ENCODE peak calls at places on chromosomes 6 and 20, in five cellular contexts. P, B, A, K and I are unnamed samples.
A peak's percentile ranks its signal among the peaks of the same experiment; 100 is the strongest.

GRCh38 chr6:101853226-101853625 is 459.7 kb downstream of the GRIK2 start:
- DNase-seq in P (no peak), K (no peak), B (no peak), A (no peak), I (no peak)

GRCh38 chr6:21102624-21103023 is 490.9 kb upstream of the SOX4 start:
- DNase-seq in B (no peak), K (no peak), A (no peak), P (no peak), I (no peak)

GRCh38 chr6:140921366-140922226 is 1211.1 kb upstream of the GJE1 start:
- DNase-seq in P (no peak), K (peak; percentile 87), A (peak; percentile 45), B (peak; percentile 65), I (no peak)

GRCh38 chr6:166911248-166911677 is 45.1 kb downstream of the RNASET2 start:
- DNase-seq in P (no peak), A (peak; percentile 16), K (peak; percentile 20), B (no peak), I (peak; percentile 28)

GRCh38 chr20:46568570-46569129 is 18.2 kb upstream of the OCSTAMP start:
- DNase-seq in B (no peak), P (peak; percentile 92), K (peak; percentile 93), A (no peak), I (no peak)

GRCh38 chr6:89058627-89059026 is 21.9 kb upstream of the PNRC1 start:
- DNase-seq in A (no peak), K (peak; percentile 18), P (no peak), B (no peak), I (no peak)

GRCh38 chr20:63071541-63072181 is 64.9 kb upstream of the BHLHE23 start:
- DNase-seq in K (peak; percentile 29), P (peak; percentile 4), A (no peak), B (no peak), I (no peak)

GRCh38 chr6:121780325-121781313 is 345.2 kb downstream of the GJA1 start:
- DNase-seq in P (peak; percentile 71), B (peak; percentile 8), K (peak; percentile 96), A (no peak), I (peak; percentile 97)

GRCh38 chr6:145214570-145214969 is 520.8 kb downstream of the EPM2A start:
- DNase-seq in P (no peak), A (peak; percentile 27), B (peak; percentile 36), K (peak; percentile 52), I (no peak)

GRCh38 chr6:151239603-151240035 is at the start of gene AKAP12:
- DNase-seq in P (peak; percentile 27), B (no peak), A (no peak), K (peak; percentile 71), I (peak; percentile 92)

GRCh38 chr20:13037727-13038126 is 29.0 kb downstream of the SPTLC3 start:
- DNase-seq in B (no peak), P (no peak), K (no peak), A (no peak), I (no peak)

GRCh38 chr6:130982941-130983456 is 80.0 kb downstream of the EPB41L2 start:
- DNase-seq in A (no peak), K (no peak), B (no peak), P (no peak), I (no peak)

GRCh38 chr6:41519748-41520699 is 26.2 kb upstream of the FOXP4 start:
- DNase-seq in B (no peak), P (no peak), K (no peak), A (no peak), I (no peak)

GRCh38 chr6:12584631-12585405 is 131.7 kb upstream of the PHACTR1 start:
- DNase-seq in K (peak; percentile 54), A (no peak), B (no peak), P (no peak), I (no peak)
- H3K27ac ChIP-seq in K (no peak overlapping the region), A (no peak overlapping the region), B (no peak overlapping the region), P (peak overlapping the region; percentile 82), I (no peak overlapping the region)

DNA sequence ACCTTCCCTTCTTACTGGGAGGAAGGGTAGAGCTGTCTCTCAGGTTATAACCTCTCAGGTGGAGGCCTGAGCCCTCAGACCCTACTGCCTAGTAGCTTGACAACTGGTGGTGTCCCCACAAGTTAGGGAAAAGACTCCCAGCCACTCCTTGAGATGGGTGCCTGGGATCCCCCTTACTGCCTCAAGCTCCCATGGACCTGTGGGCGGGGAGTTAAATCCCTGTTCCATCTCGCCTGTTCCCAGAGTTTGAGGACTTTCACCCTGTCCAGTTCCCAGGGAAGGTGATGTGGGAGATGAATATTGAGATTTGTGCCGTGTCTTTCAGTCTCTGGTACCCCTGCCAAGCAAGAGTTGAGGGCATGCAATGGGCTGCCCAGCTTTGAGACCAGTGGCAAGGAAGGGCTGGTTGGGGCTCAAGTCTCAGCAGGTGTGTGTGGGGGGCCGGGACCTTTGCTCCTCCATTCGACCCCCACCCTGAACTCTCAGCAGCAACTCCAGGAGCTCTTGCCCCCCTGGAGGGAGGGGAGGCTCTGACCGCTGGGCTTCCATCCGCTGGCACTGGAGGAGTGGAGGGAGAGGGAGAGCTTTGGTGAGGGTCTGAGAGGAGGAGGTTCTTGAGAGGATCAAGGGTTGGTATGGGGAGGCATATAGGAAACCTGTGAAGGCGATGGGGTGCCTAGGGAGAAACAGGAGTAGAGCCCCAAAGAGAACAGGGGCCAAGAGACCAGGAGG is 1.1 kb upstream of the PBX2 start:
- DNase-seq in B (no peak), A (no peak), P (no peak), K (no peak), I (no peak)
- H3K4me3 ChIP-seq in B (peak overlapping the region; percentile 84), A (peak overlapping the region; percentile 92), P (peak overlapping the region; percentile 83), K (peak overlapping the region; percentile 80), I (peak overlapping the region; percentile 57)

DNA sequence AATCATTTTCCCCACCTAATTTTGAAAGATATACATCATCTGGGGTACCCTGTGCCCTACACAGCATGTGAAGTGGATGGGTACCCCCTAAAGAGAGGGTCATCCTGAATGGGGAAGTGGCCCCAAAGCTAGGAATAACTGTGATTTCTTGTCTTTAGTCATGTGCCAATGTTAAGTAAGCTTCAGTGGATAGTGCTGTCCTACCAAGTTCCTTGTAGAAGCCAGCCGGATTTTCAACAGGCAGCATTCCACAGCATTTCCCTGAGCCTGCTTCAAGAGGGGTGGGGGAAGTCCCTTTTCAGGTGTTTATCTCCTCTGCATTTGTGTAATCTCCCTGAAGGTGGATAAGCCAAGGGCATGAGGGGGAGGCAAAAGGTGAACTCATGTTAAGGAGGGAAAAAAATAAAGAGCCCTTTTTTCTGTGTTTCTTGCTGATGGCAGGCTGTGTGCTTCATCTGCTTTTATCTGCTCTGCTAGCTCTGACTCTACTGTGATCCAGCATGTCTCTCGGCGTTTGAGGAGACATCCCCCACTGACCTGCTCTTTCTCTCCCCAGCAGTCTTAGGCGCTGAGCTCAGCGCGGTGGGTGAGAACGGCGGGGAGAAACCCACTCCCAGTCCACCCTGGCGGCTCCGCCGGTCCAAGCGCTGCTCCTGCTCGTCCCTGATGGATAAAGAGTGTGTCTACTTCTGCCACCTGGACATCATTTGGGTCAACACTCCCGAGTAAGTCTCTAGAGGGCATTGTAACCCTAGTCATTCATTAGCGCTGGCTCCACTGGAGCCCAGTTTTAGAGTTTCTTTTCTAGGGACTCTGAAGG is 1.8 kb downstream of the EDN1 start:
- DNase-seq in P (no peak), A (no peak), B (no peak), K (peak; percentile 65), I (no peak)
- H3K27ac ChIP-seq in P (no peak overlapping the region), A (no peak overlapping the region), B (no peak overlapping the region), K (no peak overlapping the region), I (no peak overlapping the region)

GRCh38 chr6:47310131-47310480 is 401 bp upstream of the TNFRSF21 start:
- DNase-seq in A (no peak), K (no peak), P (no peak), B (no peak), I (no peak)
- H3K4me3 ChIP-seq in A (peak overlapping the region; percentile 95), K (no peak overlapping the region), P (no peak overlapping the region), B (peak overlapping the region; percentile 80), I (peak overlapping the region; percentile 62)